ENCODE peak calls at places on chromosome 19, in nine cellular contexts. One of them, this sample, is unnamed.

GRCh38 chr19:45952341-45952690 is 21.3 kb downstream of the NOVA2 start:
- DNase-seq in NCI-H2107: no peak
- DNase-seq in AG09319: no peak
- DNase-seq in activated T-helper 1 cell treated with Interleukin-2 at 50 U/mL for 16 hours: no peak
- DNase-seq in sciatic nerve: no peak
- DNase-seq in HEK293T: no peak
- DNase-seq in NCI-H2227 treated with DMSO at 0.1 percent for 48 hours: no peak
- DNase-seq in myocyte: no peak
- DNase-seq in germinal center: no peak
- DNase-seq in this sample: no peak

GRCh38 chr19:51354742-51355148 is 11.4 kb downstream of the ETFB start:
- DNase-seq in NCI-H2107: no peak
- DNase-seq in AG09319: no peak
- DNase-seq in activated T-helper 1 cell treated with Interleukin-2 at 50 U/mL for 16 hours: no peak
- DNase-seq in sciatic nerve: no peak
- DNase-seq in HEK293T: no peak
- DNase-seq in NCI-H2227 treated with DMSO at 0.1 percent for 48 hours: peak
- DNase-seq in myocyte: no peak
- DNase-seq in germinal center: no peak
- DNase-seq in this sample: no peak

GRCh38 chr19:10566658-10567410 is 1.0 kb upstream of the KRI1 start:
- DNase-seq in NCI-H2107: no peak
- DNase-seq in AG09319: no peak
- DNase-seq in activated T-helper 1 cell treated with Interleukin-2 at 50 U/mL for 16 hours: peak
- DNase-seq in sciatic nerve: no peak
- DNase-seq in HEK293T: no peak
- DNase-seq in NCI-H2227 treated with DMSO at 0.1 percent for 48 hours: no peak
- DNase-seq in myocyte: no peak
- DNase-seq in germinal center: peak
- DNase-seq in this sample: no peak

GRCh38 chr19:39310558-39311311 is 9.9 kb downstream of the LRFN1 start:
- DNase-seq in NCI-H2107: no peak
- DNase-seq in AG09319: no peak
- DNase-seq in activated T-helper 1 cell treated with Interleukin-2 at 50 U/mL for 16 hours: no peak
- DNase-seq in sciatic nerve: no peak
- DNase-seq in HEK293T: no peak
- DNase-seq in NCI-H2227 treated with DMSO at 0.1 percent for 48 hours: no peak
- DNase-seq in myocyte: no peak
- DNase-seq in germinal center: no peak
- DNase-seq in this sample: no peak

GRCh38 chr19:58305932-58306323 is 751 bp downstream of the ERVK3-1 start:
- DNase-seq in NCI-H2107: no peak
- DNase-seq in AG09319: no peak
- DNase-seq in activated T-helper 1 cell treated with Interleukin-2 at 50 U/mL for 16 hours: no peak
- DNase-seq in sciatic nerve: no peak
- DNase-seq in HEK293T: no peak
- DNase-seq in NCI-H2227 treated with DMSO at 0.1 percent for 48 hours: no peak
- DNase-seq in myocyte: no peak
- DNase-seq in germinal center: peak
- DNase-seq in this sample: no peak

GRCh38 chr19:16714702-16715294 is 4.8 kb upstream of the NWD1 start:
- DNase-seq in NCI-H2107: peak
- DNase-seq in AG09319: no peak
- DNase-seq in activated T-helper 1 cell treated with Interleukin-2 at 50 U/mL for 16 hours: no peak
- DNase-seq in sciatic nerve: peak
- DNase-seq in HEK293T: peak
- DNase-seq in NCI-H2227 treated with DMSO at 0.1 percent for 48 hours: peak
- DNase-seq in myocyte: peak
- DNase-seq in germinal center: peak
- DNase-seq in this sample: peak

GRCh38 chr19:33638167-33639033 is 16.6 kb downstream of the CHST8 start:
- DNase-seq in NCI-H2107: no peak
- DNase-seq in AG09319: no peak
- DNase-seq in activated T-helper 1 cell treated with Interleukin-2 at 50 U/mL for 16 hours: no peak
- DNase-seq in sciatic nerve: peak
- DNase-seq in HEK293T: no peak
- DNase-seq in NCI-H2227 treated with DMSO at 0.1 percent for 48 hours: peak
- DNase-seq in myocyte: no peak
- DNase-seq in germinal center: no peak
- DNase-seq in this sample: peak

GRCh38 chr19:2013683-2013961 is 1.9 kb downstream of the BTBD2 start:
- DNase-seq in NCI-H2107: no peak
- DNase-seq in AG09319: no peak
- DNase-seq in activated T-helper 1 cell treated with Interleukin-2 at 50 U/mL for 16 hours: no peak
- DNase-seq in sciatic nerve: no peak
- DNase-seq in HEK293T: no peak
- DNase-seq in NCI-H2227 treated with DMSO at 0.1 percent for 48 hours: no peak
- DNase-seq in myocyte: no peak
- DNase-seq in germinal center: no peak
- DNase-seq in this sample: no peak

GRCh38 chr19:23283925-23284324 is 33.7 kb upstream of the ZNF724 start:
- DNase-seq in NCI-H2107: no peak
- DNase-seq in AG09319: no peak
- DNase-seq in activated T-helper 1 cell treated with Interleukin-2 at 50 U/mL for 16 hours: peak
- DNase-seq in sciatic nerve: no peak
- DNase-seq in HEK293T: peak
- DNase-seq in NCI-H2227 treated with DMSO at 0.1 percent for 48 hours: no peak
- DNase-seq in myocyte: peak
- DNase-seq in germinal center: peak
- DNase-seq in this sample: no peak

GRCh38 chr19:33444238-33444992 is 70.9 kb downstream of the CEBPG start:
- DNase-seq in NCI-H2107: no peak
- DNase-seq in AG09319: no peak
- DNase-seq in activated T-helper 1 cell treated with Interleukin-2 at 50 U/mL for 16 hours: no peak
- DNase-seq in sciatic nerve: peak
- DNase-seq in HEK293T: no peak
- DNase-seq in NCI-H2227 treated with DMSO at 0.1 percent for 48 hours: no peak
- DNase-seq in myocyte: no peak
- DNase-seq in germinal center: no peak
- DNase-seq in this sample: peak

GRCh38 chr19:45595814-45596213 is 6.2 kb downstream of the GPR4 start:
- DNase-seq in NCI-H2107: no peak
- DNase-seq in AG09319: no peak
- DNase-seq in activated T-helper 1 cell treated with Interleukin-2 at 50 U/mL for 16 hours: no peak
- DNase-seq in sciatic nerve: no peak
- DNase-seq in HEK293T: no peak
- DNase-seq in NCI-H2227 treated with DMSO at 0.1 percent for 48 hours: no peak
- DNase-seq in myocyte: no peak
- DNase-seq in germinal center: no peak
- DNase-seq in this sample: no peak

GRCh38 chr19:3263866-3264265 is 39.4 kb downstream of the CELF5 start:
- DNase-seq in NCI-H2107: no peak
- DNase-seq in AG09319: no peak
- DNase-seq in activated T-helper 1 cell treated with Interleukin-2 at 50 U/mL for 16 hours: no peak
- DNase-seq in sciatic nerve: no peak
- DNase-seq in HEK293T: no peak
- DNase-seq in NCI-H2227 treated with DMSO at 0.1 percent for 48 hours: no peak
- DNase-seq in myocyte: no peak
- DNase-seq in germinal center: no peak
- DNase-seq in this sample: no peak

GRCh38 chr19:40717325-40717879 is 490 bp downstream of the ITPKC start:
- DNase-seq in NCI-H2107: no peak
- DNase-seq in AG09319: no peak
- DNase-seq in activated T-helper 1 cell treated with Interleukin-2 at 50 U/mL for 16 hours: no peak
- DNase-seq in sciatic nerve: no peak
- DNase-seq in HEK293T: no peak
- DNase-seq in NCI-H2227 treated with DMSO at 0.1 percent for 48 hours: no peak
- DNase-seq in myocyte: peak
- DNase-seq in germinal center: no peak
- DNase-seq in this sample: peak

GRCh38 chr19:16249826-16250434 is 52.2 kb downstream of the AP1M1 start:
- DNase-seq in NCI-H2107: no peak
- DNase-seq in AG09319: peak
- DNase-seq in activated T-helper 1 cell treated with Interleukin-2 at 50 U/mL for 16 hours: no peak
- DNase-seq in sciatic nerve: no peak
- DNase-seq in HEK293T: no peak
- DNase-seq in NCI-H2227 treated with DMSO at 0.1 percent for 48 hours: no peak
- DNase-seq in myocyte: no peak
- DNase-seq in germinal center: no peak
- DNase-seq in this sample: no peak

GRCh38 chr19:39306075-39306474 is 9.9 kb downstream of the IFNL1 start:
- DNase-seq in NCI-H2107: no peak
- DNase-seq in AG09319: no peak
- DNase-seq in activated T-helper 1 cell treated with Interleukin-2 at 50 U/mL for 16 hours: no peak
- DNase-seq in sciatic nerve: no peak
- DNase-seq in HEK293T: no peak
- DNase-seq in NCI-H2227 treated with DMSO at 0.1 percent for 48 hours: no peak
- DNase-seq in myocyte: no peak
- DNase-seq in germinal center: no peak
- DNase-seq in this sample: no peak

GRCh38 chr19:19642506-19643157 is 825 bp downstream of the GMIP start:
- DNase-seq in NCI-H2107: no peak
- DNase-seq in AG09319: no peak
- DNase-seq in activated T-helper 1 cell treated with Interleukin-2 at 50 U/mL for 16 hours: no peak
- DNase-seq in sciatic nerve: no peak
- DNase-seq in HEK293T: no peak
- DNase-seq in NCI-H2227 treated with DMSO at 0.1 percent for 48 hours: no peak
- DNase-seq in myocyte: peak
- DNase-seq in germinal center: peak
- DNase-seq in this sample: no peak

GRCh38 chr19:30324982-30325381 is 47.2 kb upstream of the ZNF536 start:
- DNase-seq in NCI-H2107: no peak
- DNase-seq in AG09319: no peak
- DNase-seq in activated T-helper 1 cell treated with Interleukin-2 at 50 U/mL for 16 hours: no peak
- DNase-seq in sciatic nerve: no peak
- DNase-seq in HEK293T: no peak
- DNase-seq in NCI-H2227 treated with DMSO at 0.1 percent for 48 hours: no peak
- DNase-seq in myocyte: no peak
- DNase-seq in germinal center: no peak
- DNase-seq in this sample: no peak

GRCh38 chr19:18055967-18056366 is 30.8 kb downstream of the IL12RB1 start:
- DNase-seq in NCI-H2107: no peak
- DNase-seq in AG09319: no peak
- DNase-seq in activated T-helper 1 cell treated with Interleukin-2 at 50 U/mL for 16 hours: no peak
- DNase-seq in sciatic nerve: no peak
- DNase-seq in HEK293T: no peak
- DNase-seq in NCI-H2227 treated with DMSO at 0.1 percent for 48 hours: no peak
- DNase-seq in myocyte: no peak
- DNase-seq in germinal center: no peak
- DNase-seq in this sample: no peak

GRCh38 chr19:48249502-48250014 is 6.2 kb downstream of the CARD8 start:
- DNase-seq in NCI-H2107: no peak
- DNase-seq in AG09319: no peak
- DNase-seq in activated T-helper 1 cell treated with Interleukin-2 at 50 U/mL for 16 hours: peak
- DNase-seq in sciatic nerve: peak
- DNase-seq in HEK293T: no peak
- DNase-seq in NCI-H2227 treated with DMSO at 0.1 percent for 48 hours: no peak
- DNase-seq in myocyte: no peak
- DNase-seq in germinal center: peak
- DNase-seq in this sample: peak